ENCODE peak calls at places on chromosomes 4 and X, in five cellular contexts. J, N, X, P and Q are unnamed samples.

GRCh38 chr4:182140547-182140946 is 102.7 kb upstream of the TENM3 start:
- DNase-seq in P (no peak), J (no peak), X (no peak), N (no peak), Q (no peak)

GRCh38 chr4:76947369-76947768 is 2.2 kb upstream of the SEPTIN11 start:
- DNase-seq in J (no peak), P (no peak), X (no peak), N (no peak), Q (peak; percentile 61)

GRCh38 chr4:19375931-19376330 is 875.8 kb upstream of the SLIT2 start:
- DNase-seq in J (no peak), N (peak; percentile 14), X (peak; percentile 23), P (no peak), Q (no peak)

GRCh38 chrX:39836802-39837420 is 260.8 kb downstream of the BCOR start:
- DNase-seq in N (no peak), X (no peak), P (no peak), J (no peak), Q (no peak)

GRCh38 chrX:104284407-104285000 is 29.8 kb upstream of the ESX1 start:
- DNase-seq in X (peak; percentile 41), P (no peak), J (no peak), N (no peak), Q (no peak)

GRCh38 chr4:124936427-124936826 is 223.9 kb upstream of the ANKRD50 start:
- DNase-seq in P (peak; percentile 49), J (no peak), N (peak; percentile 87), X (peak; percentile 57), Q (peak; percentile 54)

GRCh38 chrX:77595848-77596247 is 148.7 kb downstream of the FGF16 start:
- DNase-seq in P (no peak), N (peak; percentile 1), J (no peak), X (peak; percentile 52), Q (no peak)

GRCh38 chrX:118164138-118164537 is 47.5 kb upstream of the KLHL13 start:
- DNase-seq in P (no peak), X (peak; percentile 20), N (no peak), J (no peak), Q (no peak)

GRCh38 chr4:87865960-87866598 is 33.3 kb downstream of the MEPE start:
- DNase-seq in J (peak; percentile 57), N (peak; percentile 15), P (no peak), X (peak; percentile 14), Q (peak; percentile 29)

GRCh38 chr4:169971456-169972015 is 54.7 kb downstream of the MFAP3L start:
- DNase-seq in J (no peak), P (no peak), X (peak; percentile 73), N (no peak), Q (no peak)

GRCh38 chr4:41748788-41749445 is 392 bp upstream of the PHOX2B start:
- DNase-seq in J (no peak), X (no peak), P (no peak), N (no peak), Q (no peak)

GRCh38 chr4:148225639-148226038 is 216.6 kb downstream of the NR3C2 start:
- DNase-seq in P (no peak), N (no peak), X (peak; percentile 20), J (no peak), Q (no peak)

GRCh38 chrX:74521961-74522833 is 92.2 kb downstream of the RLIM start:
- DNase-seq in P (no peak), J (no peak), N (peak; percentile 78), X (peak; percentile 72), Q (peak; percentile 28)

GRCh38 chrX:35166023-35166422 is 223.4 kb downstream of the FAM47B start:
- DNase-seq in P (no peak), N (peak; percentile 45), X (no peak), J (no peak), Q (peak; percentile 13)

GRCh38 chr4:112109455-112110425 is 35.5 kb upstream of the FAM241A start:
- DNase-seq in X (peak; percentile 65), P (no peak), N (peak; percentile 51), J (peak; percentile 71), Q (peak; percentile 45)

GRCh38 chr4:84378277-84378838 is 120.7 kb downstream of the NKX6-1 start:
- DNase-seq in X (no peak), N (no peak), J (no peak), P (no peak), Q (no peak)
- H3K4me1 ChIP-seq in X (peaks cover 9% of the 10 kb centered on the region), N (no peaks in the 10 kb centered on the region), J (peaks cover 20% of the 10 kb centered on the region), P (no peaks in the 10 kb centered on the region), Q (no peaks in the 10 kb centered on the region)

GRCh38 chrX:154541589-154541895 is 5.1 kb downstream of the G6PD start:
- DNase-seq in X (no peak), J (no peak), N (no peak), P (no peak), Q (no peak)
- H3K4me1 ChIP-seq in X (peaks cover 15% of the 10 kb centered on the region), J (peaks cover 58% of the 10 kb centered on the region), N (peaks cover 11% of the 10 kb centered on the region), P (no peaks in the 10 kb centered on the region), Q (peaks cover 28% of the 10 kb centered on the region)

GRCh38 chr4:160983035-160983434 is 1180.8 kb downstream of the FSTL5 start:
- DNase-seq in X (no peak), J (no peak), N (no peak), P (no peak), Q (no peak)
- H3K4me1 ChIP-seq in X (no peaks in the 10 kb centered on the region), J (no peaks in the 10 kb centered on the region), N (no peaks in the 10 kb centered on the region), P (no peaks in the 10 kb centered on the region), Q (no peaks in the 10 kb centered on the region)

GRCh38 chrX:112997991-112998390 is 157.4 kb upstream of the AMOT start:
- DNase-seq in J (no peak), X (no peak), N (no peak), P (no peak), Q (no peak)

GRCh38 chrX:113001836-113002235 is 161.2 kb upstream of the AMOT start:
- DNase-seq in N (no peak), P (no peak), J (peak; percentile 72), X (peak; percentile 10), Q (no peak)
- H3K4me1 ChIP-seq in N (no peaks in the 10 kb centered on the region), P (no peaks in the 10 kb centered on the region), J (no peaks in the 10 kb centered on the region), X (no peaks in the 10 kb centered on the region), Q (no peaks in the 10 kb centered on the region)

DNA sequence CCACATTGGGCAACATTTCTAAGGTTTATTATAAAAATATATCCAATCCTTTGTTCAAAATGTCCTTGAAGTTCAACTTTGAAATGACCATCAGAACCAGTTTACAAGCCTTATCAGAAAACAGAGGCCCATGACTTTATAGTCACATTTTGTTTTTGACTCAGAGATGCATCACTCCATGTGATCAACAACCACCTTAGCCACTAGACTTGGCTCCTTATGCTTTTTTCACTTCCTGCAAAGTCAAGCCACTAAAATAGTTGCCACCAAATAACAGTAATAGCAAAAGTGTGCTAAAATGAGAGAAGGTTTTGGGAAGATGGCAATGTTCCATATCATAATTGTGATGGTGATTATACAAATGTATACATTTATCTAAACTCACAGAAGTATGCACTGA is 181.7 kb downstream of the MAML3 start:
- DNase-seq in J (no peak), X (no peak), P (no peak), N (no peak), Q (no peak)
- H3K4me1 ChIP-seq in J (peaks cover 40% of the 10 kb centered on the region), X (peaks cover 20% of the 10 kb centered on the region), P (peaks cover 16% of the 10 kb centered on the region), N (no peaks in the 10 kb centered on the region), Q (no peaks in the 10 kb centered on the region)